ENCODE peak calls at places on chromosomes 7 and 10, in five cellular contexts. L is IMR-90, J is adrenal gland, F is uterus, K is A549. D is an unnamed sample.

GRCh38 chr7:155358066-155358947 is 60.6 kb downstream of the INSIG1 start:
- DNase-seq in F (no peak), J (no peak), L (no peak), K (no peak), D (no peak)

GRCh38 chr7:66642186-66642585 is 13.5 kb downstream of the KCTD7 start:
- DNase-seq in L (no peak), J (no peak), F (no peak), K (no peak), D (no peak)

GRCh38 chr7:100190059-100190711 is 12.5 kb downstream of the STAG3 start:
- DNase-seq in F (no peak), L (peak), K (peak), J (peak), D (no peak)

GRCh38 chr7:12638851-12639467 is 48.5 kb upstream of the ARL4A start:
- DNase-seq in F (no peak), L (peak), J (no peak), K (peak), D (no peak)

GRCh38 chr10:27068217-27068891 is 31.9 kb downstream of the ANKRD26 start:
- DNase-seq in L (no peak), F (no peak), J (no peak), K (no peak), D (no peak)

GRCh38 chr10:48606530-48607355 is 1.9 kb upstream of the ARHGAP22 start:
- DNase-seq in L (peak), K (no peak), F (no peak), J (peak), D (peak)

GRCh38 chr7:82598958-82599357 is 155.4 kb upstream of the CACNA2D1 start:
- DNase-seq in K (no peak), J (no peak), L (peak), F (no peak), D (no peak)

GRCh38 chr7:98250789-98251188 is 1.2 kb downstream of the TECPR1 start:
- DNase-seq in L (no peak), K (no peak), F (no peak), J (no peak), D (no peak)

GRCh38 chr10:120473593-120473992 is 16.6 kb downstream of the PLPP4 start:
- DNase-seq in J (no peak), F (no peak), L (no peak), K (no peak), D (no peak)

GRCh38 chr7:54995631-54996340 is 23.0 kb upstream of the EGFR start:
- DNase-seq in J (no peak), L (peak), F (no peak), K (peak), D (no peak)

GRCh38 chr10:31017534-31018361 is 13.9 kb downstream of the ZNF438 start:
- DNase-seq in J (no peak), F (no peak), K (no peak), L (no peak), D (no peak)

GRCh38 chr7:29344334-29344978 is 149.9 kb downstream of the CHN2 start:
- DNase-seq in K (no peak), L (no peak), F (no peak), J (no peak), D (no peak)

GRCh38 chr7:138773817-138774216 is 24.0 kb upstream of the TMEM213 start:
- DNase-seq in L (no peak), F (no peak), K (no peak), J (no peak), D (no peak)

GRCh38 chr10:81949283-81949682 is 74.3 kb downstream of the NRG3 start:
- DNase-seq in J (no peak), L (no peak), F (no peak), K (no peak), D (no peak)

GRCh38 chr10:133391761-133392518 is 2.0 kb upstream of the MTG1 start:
- DNase-seq in K (no peak), L (no peak), J (peak), F (no peak), D (no peak)

GRCh38 chr10:69916133-69916532 is 114.4 kb downstream of the COL13A1 start:
- DNase-seq in L (no peak), K (no peak), J (no peak), F (no peak), D (no peak)

GRCh38 chr10:30819306-30820190 is 190.0 kb upstream of the LYZL2 start:
- DNase-seq in J (no peak), K (no peak), L (peak), F (no peak), D (no peak)

GRCh38 chr10:116163308-116163707 is 109.7 kb downstream of the GFRA1 start:
- DNase-seq in L (no peak), F (no peak), J (no peak), K (no peak), D (no peak)

GRCh38 chr10:51092402-51092801 is 18.1 kb downstream of the PRKG1 start:
- DNase-seq in F (peak), J (peak), K (no peak), L (peak), D (peak)

GRCh38 chr7:35874881-35875280 is 74.0 kb downstream of the SEPTIN7 start:
- DNase-seq in J (no peak), F (no peak), K (no peak), L (no peak), D (no peak)

GRCh38 chr10:53325073-53325472 is 552.5 kb upstream of the MBL2 start:
- DNase-seq in K (no peak), L (peak), J (no peak), F (no peak), D (no peak)

GRCh38 chr10:89644691-89644966 is 413 bp downstream of the PANK1 start:
- DNase-seq in L (no peak), K (peak), F (no peak), J (no peak), D (peak)

GRCh38 chr7:134768243-134768642 is 11.2 kb upstream of the CALD1 start:
- DNase-seq in F (no peak), J (no peak), L (no peak), K (no peak), D (no peak)

DNA sequence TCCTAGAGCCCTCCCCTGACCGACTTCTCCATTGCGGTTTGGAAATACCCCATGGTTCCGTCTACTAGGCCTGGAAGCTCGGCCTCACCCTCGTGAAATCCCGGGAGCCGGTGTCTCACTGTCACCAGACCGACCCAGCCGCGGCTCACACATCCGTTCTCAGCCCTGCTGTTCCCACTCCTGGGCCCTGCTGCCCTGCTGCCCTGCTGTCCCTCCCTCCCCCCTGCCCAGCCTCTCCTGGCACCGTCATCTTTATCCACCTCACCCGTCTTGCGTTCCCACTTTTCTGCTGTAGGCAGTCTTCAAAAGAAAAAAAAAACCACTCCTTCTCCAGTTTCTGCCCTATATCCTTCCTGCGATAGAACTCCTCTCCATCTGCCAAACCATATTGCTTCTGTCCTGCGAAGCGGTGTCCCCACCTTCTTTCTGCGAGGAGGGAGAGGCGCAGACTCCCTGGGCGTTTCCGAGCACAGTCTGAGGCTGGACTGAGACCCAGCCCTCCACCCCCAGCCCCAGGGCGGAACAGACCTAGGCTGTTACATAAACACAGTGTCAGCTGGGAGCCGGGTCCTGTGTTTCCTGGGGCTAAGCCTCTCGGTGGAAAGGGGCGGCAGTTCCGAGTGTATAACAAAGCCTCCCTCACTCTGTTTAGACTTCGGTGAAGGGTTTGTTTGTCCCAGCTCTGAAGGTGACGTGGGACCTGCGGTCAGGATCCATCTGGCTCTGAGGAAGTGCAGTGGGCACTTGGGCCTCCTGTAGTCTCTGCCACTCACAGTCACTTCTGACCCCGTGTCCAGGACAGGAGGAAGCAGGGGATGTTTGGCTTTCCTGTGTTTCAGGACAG is 2.8 kb downstream of the AGAP3 start:
- DNase-seq in K (no peak), L (peak), F (peak), J (peak), D (peak)
- TF ChIP-seq POLR2A in K (no peak), L (peak), F (no peak), J (peak), D (peak)

GRCh38 chr10:109887272-109887671 is 36.0 kb downstream of the XPNPEP1 start:
- DNase-seq in K (no peak), L (peak), J (no peak), F (no peak), D (no peak)

GRCh38 chr10:109887776-109888175 is 35.5 kb downstream of the XPNPEP1 start:
- DNase-seq in F (no peak), J (no peak), L (no peak), K (no peak), D (no peak)

GRCh38 chr10:109886788-109887155 is 36.5 kb downstream of the XPNPEP1 start:
- DNase-seq in J (no peak), F (no peak), L (peak), K (no peak), D (no peak)

GRCh38 chr10:109883859-109884771 is 39.2 kb downstream of the XPNPEP1 start:
- DNase-seq in J (peak), K (peak), F (peak), L (peak), D (peak)

GRCh38 chr10:109886037-109886787 is 37.1 kb downstream of the XPNPEP1 start:
- DNase-seq in F (no peak), L (no peak), J (no peak), K (no peak), D (no peak)
- H3K27ac ChIP-seq in F (no peak), L (peak), J (no peak), K (no peak), D (no peak)

GRCh38 chr7:81460228-81460627 is 309.6 kb downstream of the HGF start:
- DNase-seq in J (no peak), L (no peak), F (no peak), K (no peak), D (no peak)

GRCh38 chr7:81462672-81463071 is 307.2 kb downstream of the HGF start:
- DNase-seq in J (no peak), F (no peak), K (no peak), L (peak), D (no peak)

GRCh38 chr7:81460646-81461045 is 309.2 kb downstream of the HGF start:
- DNase-seq in L (no peak), F (no peak), J (no peak), K (no peak), D (no peak)

GRCh38 chr7:81459485-81459884 is 310.4 kb downstream of the HGF start:
- DNase-seq in F (no peak), J (no peak), L (no peak), K (no peak), D (no peak)

DNA sequence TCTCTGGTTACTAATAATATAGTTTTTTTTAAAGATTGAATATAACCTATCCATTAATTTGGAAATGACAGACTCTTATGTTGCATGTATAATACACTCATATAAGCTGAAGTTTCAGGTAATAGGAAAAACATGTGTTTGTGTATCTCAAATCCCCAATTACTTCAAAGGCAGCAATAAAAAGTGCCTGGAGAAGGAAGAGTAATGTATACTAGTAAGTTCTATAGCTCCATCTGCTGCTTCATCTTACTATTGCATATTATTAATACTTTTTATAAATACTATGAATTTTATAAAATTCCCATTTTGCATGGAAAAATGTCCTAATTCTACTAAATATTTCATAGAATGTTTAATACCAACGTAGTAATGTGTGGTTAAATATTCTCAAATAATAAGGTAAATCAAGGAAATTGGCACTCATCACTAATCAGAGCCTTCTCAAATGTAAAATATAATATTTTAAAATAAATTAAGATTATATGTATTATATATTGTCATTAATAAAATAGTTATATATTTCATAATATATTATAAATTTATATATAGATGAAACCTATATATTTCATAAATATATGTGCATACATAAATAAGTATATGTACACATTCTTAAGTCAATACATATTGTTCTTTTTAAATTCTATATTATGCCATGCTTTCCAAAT is 311.9 kb downstream of the HGF start:
- DNase-seq in K (peak), J (no peak), L (peak), F (no peak), D (no peak)
- TF ChIP-seq CTCF in K (peak), J (peak), L (peak), F (peak), D (peak)

GRCh38 chr10:79347226-79347893 is at the start of gene PPIF:
- DNase-seq in J (peak), F (peak), L (peak), K (peak), D (peak)
- TF ChIP-seq POLR2A in J (peak), F (peak), L (peak), K (peak), D (peak)

GRCh38 chr7:139777948-139778841 is at the start of gene HIPK2:
- DNase-seq in K (peak), J (peak), F (peak), L (peak), D (peak)

GRCh38 chr7:139784643-139785042 is 6.8 kb upstream of the HIPK2 start:
- DNase-seq in K (no peak), J (no peak), L (no peak), F (no peak), D (no peak)

GRCh38 chr7:139782932-139783331 is 5.1 kb upstream of the HIPK2 start:
- DNase-seq in K (no peak), L (no peak), F (no peak), J (no peak), D (no peak)

GRCh38 chr7:139783647-139784385 is 6.0 kb upstream of the HIPK2 start:
- DNase-seq in K (no peak), F (no peak), L (no peak), J (no peak), D (no peak)
- H3K27ac ChIP-seq in K (peak), F (no peak), L (no peak), J (no peak), D (no peak)

GRCh38 chr10:62584216-62584615 is 210.0 kb downstream of the ZNF365 start:
- DNase-seq in L (peak), J (no peak), K (no peak), F (no peak), D (no peak)

GRCh38 chr10:62582804-62583208 is 208.6 kb downstream of the ZNF365 start:
- DNase-seq in F (peak), J (peak), L (peak), K (no peak), D (peak)

GRCh38 chr10:62585211-62585758 is 211.1 kb downstream of the ZNF365 start:
- DNase-seq in K (no peak), L (peak), J (no peak), F (peak), D (no peak)

GRCh38 chr10:62587011-62587410 is 212.8 kb downstream of the ZNF365 start:
- DNase-seq in K (no peak), J (no peak), L (peak), F (no peak), D (no peak)

DNA sequence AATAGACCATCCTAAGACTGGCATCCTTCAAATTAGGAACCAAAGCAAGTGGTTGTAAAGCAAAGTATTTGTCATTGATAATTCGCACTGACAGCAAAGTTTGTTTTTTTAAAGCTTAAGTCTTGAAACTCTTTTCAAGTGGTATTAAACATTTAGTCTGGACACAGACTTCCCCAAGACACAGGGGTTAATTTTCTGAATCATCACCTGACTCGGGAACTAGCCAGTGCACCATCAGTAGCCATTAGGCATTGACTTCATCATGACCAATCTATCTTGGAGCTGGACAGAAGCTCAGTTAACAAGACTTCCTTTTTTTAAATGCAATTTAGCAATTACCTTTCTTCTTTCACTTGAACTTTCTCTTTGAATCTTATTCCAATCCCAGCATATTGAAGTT is 210.6 kb downstream of the ZNF365 start:
- DNase-seq in L (peak), K (no peak), F (no peak), J (no peak), D (no peak)
- TF ChIP-seq CTCF in L (no peak), K (no peak), F (no peak), J (no peak), D (no peak)

GRCh38 chr7:44618045-44618444 is 11.6 kb downstream of the OGDH start:
- DNase-seq in F (no peak), K (no peak), J (no peak), L (no peak), D (no peak)

GRCh38 chr7:44616545-44616944 is 10.1 kb downstream of the OGDH start:
- DNase-seq in F (no peak), L (no peak), J (no peak), K (no peak), D (no peak)

GRCh38 chr7:44617225-44617885 is 10.9 kb downstream of the OGDH start:
- DNase-seq in L (peak), J (no peak), K (no peak), F (no peak), D (no peak)

GRCh38 chr7:44615793-44616192 is 9.4 kb downstream of the OGDH start:
- DNase-seq in K (no peak), J (no peak), F (no peak), L (no peak), D (no peak)

GRCh38 chr7:44615149-44615611 is 8.8 kb downstream of the OGDH start:
- DNase-seq in K (no peak), L (peak), F (no peak), J (no peak), D (no peak)
- TF ChIP-seq POLR2A in K (no peak), L (no peak), F (no peak), J (no peak), D (no peak)

GRCh38 chr7:90246184-90246583 is 1.2 kb downstream of the CFAP69 start:
- DNase-seq in J (no peak), F (no peak), K (no peak), L (peak), D (no peak)
- H3K27ac ChIP-seq in J (no peak), F (no peak), K (no peak), L (no peak), D (no peak)

D was measured in right lobe of liver.